ENCODE peak calls at places on chromosomes 6 and 20, in seven cellular contexts. P is osteoblast, V is fibroblast of lung, C is PC-9, L is GM12878, O is mammary epithelial cell, R is GM23248. K is an unnamed sample.
A peak's percentile ranks its signal among the peaks of the same experiment; 100 is the strongest.

GRCh38 chr6:97085772-97086171 is 161.2 kb downstream of the KLHL32 start:
- DNase-seq in P (no peak), V (no peak), C (no peak), L (no peak), O (no peak), R (peak; percentile 80), K (peak; percentile 4)

GRCh38 chr6:33114428-33114827 is 38.6 kb downstream of the HLA-DPB1 start:
- DNase-seq in P (no peak), V (no peak), C (no peak), L (peak; percentile 51), O (no peak), R (no peak), K (no peak)

GRCh38 chr6:54920628-54921027 is 74.1 kb downstream of the FAM83B start:
- DNase-seq in P (no peak), V (peak; percentile 54), C (no peak), L (no peak), O (peak; percentile 41), R (peak; percentile 17), K (no peak)

GRCh38 chr6:19107468-19107867 is 720.3 kb downstream of the RNF144B start:
- DNase-seq in P (no peak), V (no peak), C (no peak), L (no peak), O (no peak), R (no peak), K (no peak)

GRCh38 chr6:142210606-142211005 is 63.5 kb downstream of the VTA1 start:
- DNase-seq in P (peak; percentile 55), V (no peak), C (no peak), L (no peak), O (no peak), R (no peak), K (no peak)

GRCh38 chr6:169241688-169242350 is 11.8 kb downstream of the THBS2 start:
- DNase-seq in P (no peak), V (no peak), C (no peak), L (no peak), O (no peak), R (no peak), K (no peak)

GRCh38 chr20:36574278-36575065 is 1.1 kb downstream of the TGIF2 start:
- DNase-seq in P (peak; percentile 95), V (peak; percentile 23), C (no peak), L (no peak), O (peak; percentile 32), R (peak; percentile 69), K (peak; percentile 41)

GRCh38 chr6:147204060-147204785 is at the start of gene STXBP5:
- DNase-seq in P (peak; percentile 53), V (peak; percentile 46), C (no peak), L (no peak), O (peak; percentile 57), R (peak; percentile 77), K (peak; percentile 36)

GRCh38 chr6:113674075-113674474 is 183.1 kb upstream of the MARCKS start:
- DNase-seq in P (no peak), V (no peak), C (no peak), L (no peak), O (no peak), R (no peak), K (no peak)

GRCh38 chr20:37298190-37298939 is 8.9 kb downstream of the MANBAL start:
- DNase-seq in P (no peak), V (peak; percentile 73), C (no peak), L (no peak), O (peak; percentile 79), R (peak; percentile 77), K (no peak)

GRCh38 chr6:2959909-2960719 is 11.3 kb downstream of the SERPINB6 start:
- DNase-seq in P (peak; percentile 97), V (peak; percentile 55), C (peak; percentile 65), L (no peak), O (peak; percentile 48), R (peak; percentile 94), K (peak; percentile 78)

GRCh38 chr6:131199568-131200272 is 64.5 kb downstream of the AKAP7 start:
- DNase-seq in P (peak; percentile 65), V (peak; percentile 65), C (no peak), L (peak; percentile 71), O (peak; percentile 55), R (peak; percentile 77), K (peak; percentile 49)

GRCh38 chr20:62724692-62725595 is 16.3 kb downstream of the NTSR1 start:
- DNase-seq in P (peak; percentile 58), V (no peak), C (peak; percentile 3), L (no peak), O (no peak), R (no peak), K (no peak)

GRCh38 chr6:3202999-3203696 is 24.3 kb downstream of the TUBB2B start:
- DNase-seq in P (no peak), V (peak; percentile 23), C (no peak), L (no peak), O (peak; percentile 38), R (peak; percentile 43), K (peak; percentile 95)

GRCh38 chr6:144331610-144332009 is 46.5 kb downstream of the UTRN start:
- DNase-seq in P (peak; percentile 75), V (peak; percentile 51), C (peak; percentile 77), L (no peak), O (no peak), R (peak; percentile 40), K (peak; percentile 92)

GRCh38 chr6:34575326-34575725 is 19.2 kb upstream of the SPDEF start:
- DNase-seq in P (peak; percentile 69), V (no peak), C (no peak), L (no peak), O (no peak), R (no peak), K (no peak)
- H3K4me3 ChIP-seq in P (no peak overlapping the region), V (no peak overlapping the region), C (no peak overlapping the region), L (no peak overlapping the region), O (no peak overlapping the region), R (no peak overlapping the region), K (no peak overlapping the region)

GRCh38 chr6:30689022-30689865 is 1.5 kb downstream of the NRM start:
- DNase-seq in P (no peak), V (no peak), C (no peak), L (no peak), O (no peak), R (no peak), K (no peak)

GRCh38 chr6:30689985-30690384 is 799 bp downstream of the NRM start:
- DNase-seq in P (peak; percentile 55), V (no peak), C (no peak), L (no peak), O (no peak), R (no peak), K (no peak)

GRCh38 chr6:30687659-30688431 is 1.4 kb upstream of the PPP1R18 start:
- DNase-seq in P (peak; percentile 81), V (peak; percentile 65), C (no peak), L (no peak), O (no peak), R (peak; percentile 78), K (peak; percentile 26)

GRCh38 chr6:30686908-30687658 is 638 bp upstream of the PPP1R18 start:
- DNase-seq in P (peak; percentile 98), V (peak; percentile 98), C (peak; percentile 80), L (peak; percentile 94), O (peak; percentile 99), R (peak; percentile 99), K (peak; percentile 94)

GRCh38 chr6:30688569-30688968 is 2.1 kb upstream of the PPP1R18 start:
- DNase-seq in P (no peak), V (no peak), C (no peak), L (no peak), O (no peak), R (no peak), K (no peak)
- H3K79me2 ChIP-seq in P (peaks cover 57% of the 10 kb centered on the region), V (peaks cover 60% of the 10 kb centered on the region), C (peaks cover 40% of the 10 kb centered on the region), L (peaks cover 71% of the 10 kb centered on the region), O (peaks cover 64% of the 10 kb centered on the region), R (peaks cover 60% of the 10 kb centered on the region), K (peaks cover 65% of the 10 kb centered on the region)

DNA sequence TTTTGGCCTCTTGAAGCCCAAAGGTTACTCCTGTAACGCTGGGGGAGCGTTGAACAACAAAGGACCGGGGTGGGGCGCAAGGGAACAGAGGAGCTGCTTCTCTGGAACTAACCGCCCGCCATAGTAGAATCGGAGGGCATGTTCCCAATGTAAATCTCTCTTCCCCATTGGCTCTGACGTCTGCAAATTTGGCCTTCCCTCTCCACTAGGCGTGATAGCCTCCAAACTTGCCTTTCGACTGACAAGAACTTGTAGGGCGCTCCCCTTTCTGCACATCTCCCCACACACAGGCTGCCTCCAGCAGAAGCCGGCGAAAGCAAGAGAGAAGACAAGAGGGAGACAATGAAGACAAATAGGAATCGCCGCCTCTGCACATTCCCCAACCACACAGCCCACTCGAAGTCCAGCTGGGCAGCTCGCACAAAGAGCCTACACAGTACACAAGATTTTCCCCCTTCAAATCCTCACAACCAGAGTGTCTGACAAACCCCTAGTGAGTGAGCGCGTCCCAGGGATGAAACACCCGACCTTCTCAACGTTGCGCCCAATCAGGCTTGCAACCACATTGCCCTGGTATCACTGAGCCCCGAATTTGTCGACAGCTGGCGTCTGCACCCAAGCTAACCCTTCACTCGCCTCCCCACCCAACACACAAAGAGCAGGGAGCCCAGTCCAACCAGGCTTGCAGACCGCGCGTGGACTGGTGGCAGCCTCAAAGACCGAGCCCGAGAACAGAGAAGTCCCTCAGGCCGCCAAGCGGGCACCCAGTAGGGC is 1.5 kb upstream of the COL12A1 start:
- DNase-seq in P (peak; percentile 36), V (peak; percentile 62), C (no peak), L (no peak), O (no peak), R (peak; percentile 73), K (peak; percentile 47)
- H3K4me3 ChIP-seq in P (no peak overlapping the region), V (peak overlapping the region; percentile 87), C (no peak overlapping the region), L (no peak overlapping the region), O (no peak overlapping the region), R (peak overlapping the region; percentile 98), K (peak overlapping the region; percentile 99)

DNA sequence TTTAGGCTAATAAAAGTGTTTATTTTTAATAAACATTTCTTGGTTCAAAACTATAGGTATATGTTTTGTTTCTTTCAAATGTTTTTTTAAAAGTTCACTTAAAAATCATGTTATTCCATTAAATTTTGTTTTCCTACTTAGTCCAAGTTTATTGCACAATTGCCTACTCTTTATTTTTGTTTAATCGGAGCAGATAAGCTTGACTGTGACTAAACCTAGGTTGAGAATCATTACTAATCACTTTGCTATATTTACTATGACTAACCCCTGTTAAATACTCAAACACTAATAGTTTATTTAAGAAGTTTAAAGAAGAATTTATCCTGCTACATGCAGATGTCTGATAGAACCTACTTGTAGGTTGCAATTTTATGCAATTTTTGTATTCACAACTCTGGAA is 18.8 kb downstream of the MAP3K4 start:
- DNase-seq in P (no peak), V (peak; percentile 84), C (peak; percentile 49), L (no peak), O (peak; percentile 45), R (peak; percentile 84), K (peak; percentile 82)
- H3K79me2 ChIP-seq in P (peaks cover 78% of the 10 kb centered on the region), V (peaks cover 20% of the 10 kb centered on the region), C (peaks cover 9% of the 10 kb centered on the region), L (peaks cover 21% of the 10 kb centered on the region), O (peaks cover 86% of the 10 kb centered on the region), R (peaks cover 100% of the 10 kb centered on the region), K (peaks cover 93% of the 10 kb centered on the region)

GRCh38 chr6:15399651-15400470 is 154.0 kb downstream of the JARID2 start:
- DNase-seq in P (peak; percentile 88), V (peak; percentile 92), C (no peak), L (no peak), O (no peak), R (peak; percentile 78), K (peak; percentile 71)
- H3K4me3 ChIP-seq in P (peak overlapping the region; percentile 66), V (peak overlapping the region; percentile 41), C (no peak overlapping the region), L (peak overlapping the region; percentile 5), O (no peak overlapping the region), R (peak overlapping the region; percentile 61), K (peak overlapping the region; percentile 6)

GRCh38 chr20:58112017-58112781 is 116.3 kb downstream of the ANKRD60 start:
- DNase-seq in P (peak; percentile 86), V (peak; percentile 56), C (peak; percentile 98), L (peak; percentile 55), O (peak; percentile 96), R (peak; percentile 76), K (peak; percentile 82)
- H3K79me2 ChIP-seq in P (no peaks in the 10 kb centered on the region), V (no peaks in the 10 kb centered on the region), C (no peaks in the 10 kb centered on the region), L (no peaks in the 10 kb centered on the region), O (no peaks in the 10 kb centered on the region), R (no peaks in the 10 kb centered on the region), K (no peaks in the 10 kb centered on the region)

K was measured in astrocyte.